ENCODE peak calls at places on chromosome 1, in five cellular contexts. Q is HepG2, Z is sigmoid colon, H is stomach, U is A549. S is an unnamed sample.

GRCh38 chr1:171852273-171852672 is 11.0 kb downstream of the DNM3 start:
- DNase-seq in Q (no peak), Z (no peak), H (no peak), U (no peak), S (no peak)

GRCh38 chr1:177385760-177386698 is 215.3 kb downstream of the BRINP2 start:
- DNase-seq in Q (no peak), Z (no peak), H (no peak), U (no peak), S (no peak)

GRCh38 chr1:204152310-204153044 is 633 bp upstream of the ETNK2 start:
- DNase-seq in Q (no peak), Z (no peak), H (no peak), U (no peak), S (no peak)

GRCh38 chr1:231581859-231582258 is 44.7 kb upstream of the DISC1 start:
- DNase-seq in Q (no peak), Z (no peak), H (no peak), U (no peak), S (no peak)

GRCh38 chr1:38336308-38336707 is 289.7 kb upstream of the POU3F1 start:
- DNase-seq in Q (no peak), Z (no peak), H (no peak), U (no peak), S (no peak)

GRCh38 chr1:61083014-61083798 is 845 bp downstream of the NFIA start:
- DNase-seq in Q (no peak), Z (no peak), H (peak; percentile 26), U (no peak), S (no peak)

GRCh38 chr1:22500476-22500875 is 48.8 kb downstream of the ZBTB40 start:
- DNase-seq in Q (no peak), Z (no peak), H (peak; percentile 43), U (no peak), S (no peak)

GRCh38 chr1:110107867-110108469 is 4.3 kb upstream of the UBL4B start:
- DNase-seq in Q (no peak), Z (no peak), H (no peak), U (no peak), S (no peak)

GRCh38 chr1:97593192-97593591 is 327.6 kb downstream of the DPYD start:
- DNase-seq in Q (no peak), Z (no peak), H (no peak), U (no peak), S (no peak)

GRCh38 chr1:218660678-218661053 is 315.5 kb downstream of the TGFB2 start:
- DNase-seq in Q (no peak), Z (no peak), H (no peak), U (peak; percentile 25), S (no peak)
- H3K4me1 ChIP-seq in Q (no peaks in the 10 kb centered on the region), Z (peaks cover 23% of the 10 kb centered on the region), H (peaks cover 6% of the 10 kb centered on the region), U (peaks cover 78% of the 10 kb centered on the region), S (no peaks in the 10 kb centered on the region)

GRCh38 chr1:116826818-116827606 is 72.8 kb downstream of the CD2 start:
- DNase-seq in Q (peak; percentile 7), Z (no peak), H (no peak), U (no peak), S (no peak)
- TF ChIP-seq EP300 in Q (no peak), Z (no peak), H (no peak), U (no peak), S (no peak)

GRCh38 chr1:245407983-245408382 is 253.2 kb downstream of the KIF26B start:
- DNase-seq in Q (no peak), Z (no peak), H (no peak), U (no peak), S (no peak)
- H3K27ac ChIP-seq in Q (no peak overlapping the region), Z (no peak overlapping the region), H (no peak overlapping the region), U (no peak overlapping the region), S (no peak overlapping the region)

GRCh38 chr1:26740023-26740422 is 44.2 kb downstream of the ARID1A start:
- DNase-seq in Q (no peak), Z (no peak), H (no peak), U (no peak), S (no peak)

GRCh38 chr1:26734501-26735058 is 38.8 kb downstream of the ARID1A start:
- DNase-seq in Q (no peak), Z (no peak), H (no peak), U (no peak), S (no peak)

GRCh38 chr1:26743426-26744059 is 44.2 kb upstream of the PIGV start:
- DNase-seq in Q (no peak), Z (no peak), H (no peak), U (no peak), S (no peak)

GRCh38 chr1:26740958-26741357 is 45.1 kb downstream of the ARID1A start:
- DNase-seq in Q (no peak), Z (no peak), H (no peak), U (no peak), S (no peak)

DNA sequence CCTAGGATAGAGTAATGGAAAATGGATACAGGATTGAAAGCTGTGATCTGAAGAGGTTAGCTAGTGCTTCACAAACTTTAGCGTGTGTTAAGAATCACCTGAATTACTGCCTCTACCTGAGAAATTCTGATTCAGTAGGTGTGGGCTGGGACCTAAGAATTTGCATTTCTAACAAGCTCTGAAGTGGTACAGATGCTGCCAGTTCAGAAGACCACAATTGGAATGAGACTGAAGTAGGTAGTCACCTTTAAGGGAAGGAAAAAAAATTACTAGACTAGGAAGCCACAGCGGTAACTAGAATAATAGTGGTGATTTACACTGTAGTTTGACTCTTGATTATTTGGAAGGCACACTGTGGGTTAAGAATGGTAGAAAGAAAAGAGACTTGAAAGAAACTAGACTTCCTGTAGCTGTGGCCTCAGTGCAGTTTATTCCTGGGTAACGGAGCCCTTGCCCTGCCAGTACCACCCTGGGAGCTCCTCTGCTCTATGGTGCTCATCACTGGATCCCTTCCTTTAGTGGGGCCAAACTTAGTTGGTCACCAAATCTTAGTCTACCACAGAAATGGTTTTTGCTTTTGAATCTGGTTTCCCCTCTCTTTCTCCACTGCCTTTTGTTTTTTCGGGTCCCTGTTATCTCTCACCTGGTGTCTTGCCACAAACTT is 43.6 kb downstream of the ARID1A start:
- DNase-seq in Q (no peak), Z (no peak), H (no peak), U (no peak), S (no peak)
- H3K4me1 ChIP-seq in Q (peaks cover 13% of the 10 kb centered on the region), Z (peaks cover 49% of the 10 kb centered on the region), H (peaks cover 53% of the 10 kb centered on the region), U (peaks cover 6% of the 10 kb centered on the region), S (peaks cover 71% of the 10 kb centered on the region)

GRCh38 chr1:218436346-218436745 is 91.2 kb downstream of the TGFB2 start:
- DNase-seq in Q (no peak), Z (no peak), H (no peak), U (no peak), S (no peak)

GRCh38 chr1:218435528-218435927 is 90.4 kb downstream of the TGFB2 start:
- DNase-seq in Q (peak; percentile 15), Z (no peak), H (no peak), U (no peak), S (no peak)

GRCh38 chr1:218431476-218431875 is 86.3 kb downstream of the TGFB2 start:
- DNase-seq in Q (no peak), Z (no peak), H (no peak), U (no peak), S (no peak)

GRCh38 chr1:218430802-218431201 is 85.7 kb downstream of the TGFB2 start:
- DNase-seq in Q (no peak), Z (no peak), H (no peak), U (no peak), S (no peak)

DNA sequence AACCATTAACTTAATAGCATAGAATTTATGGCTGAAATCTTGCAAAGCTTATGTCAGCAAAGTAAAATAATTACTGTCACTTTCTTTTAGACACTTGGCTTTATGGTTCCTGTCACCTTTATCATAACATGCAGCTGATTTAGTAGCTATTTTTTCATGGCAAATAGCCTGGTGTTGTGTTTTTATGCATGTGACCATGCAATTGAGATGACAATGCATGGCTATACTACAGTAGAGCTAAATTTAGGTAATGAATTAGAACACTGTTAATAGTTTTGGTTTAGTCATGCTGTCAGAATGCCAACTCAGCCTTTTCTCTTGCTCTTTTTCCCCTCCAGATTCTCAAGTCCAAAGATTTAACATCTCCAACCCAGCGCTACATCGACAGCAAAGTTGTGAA is 88.6 kb downstream of the TGFB2 start:
- DNase-seq in Q (no peak), Z (no peak), H (no peak), U (no peak), S (no peak)
- TF ChIP-seq EP300 in Q (no peak), Z (no peak), H (no peak), U (no peak), S (no peak)

DNA sequence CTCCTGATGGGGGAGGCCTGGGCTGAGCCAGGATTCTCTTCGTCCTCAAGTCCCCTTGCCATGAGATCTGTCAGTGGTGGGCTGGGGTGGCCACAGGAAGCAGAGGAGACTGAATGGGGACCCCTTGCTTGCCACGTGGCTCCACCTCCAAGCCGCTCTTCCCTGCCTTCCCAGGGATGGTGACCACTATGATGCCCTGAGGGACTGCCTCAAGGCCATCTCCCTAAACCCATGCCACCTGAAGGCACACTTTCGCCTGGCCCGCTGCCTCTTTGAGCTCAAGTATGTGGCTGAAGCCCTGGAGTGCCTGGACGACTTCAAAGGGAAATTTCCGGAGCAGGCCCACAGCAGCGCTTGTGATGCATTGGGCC is 20.9 kb upstream of the TMEM222 start:
- DNase-seq in Q (no peak), Z (no peak), H (no peak), U (no peak), S (no peak)
- H3K27ac ChIP-seq in Q (no peak overlapping the region), Z (peak overlapping the region; percentile 91), H (peak overlapping the region; percentile 90), U (peak overlapping the region; percentile 38), S (peak overlapping the region; percentile 71)

DNA sequence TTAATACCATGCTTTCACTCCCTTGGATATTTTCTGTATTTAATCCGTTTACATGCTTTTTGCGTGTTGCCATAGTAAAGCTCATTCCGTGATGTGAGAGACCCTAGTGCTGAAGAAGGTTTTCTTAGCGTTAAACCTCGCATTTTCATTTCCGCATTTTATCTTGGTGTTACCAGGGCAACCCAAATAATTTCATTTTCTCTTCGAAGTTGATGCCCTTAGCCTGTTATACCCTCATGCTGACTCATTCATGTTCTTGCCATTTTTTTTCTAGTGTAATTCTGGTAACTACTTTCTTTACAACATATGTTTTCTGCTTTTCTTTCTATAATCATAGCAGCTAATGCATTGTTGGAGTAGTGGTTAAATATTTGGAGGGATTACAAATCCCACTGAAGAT is 37.2 kb downstream of the LRRC8C start:
- DNase-seq in Q (no peak), Z (no peak), H (no peak), U (no peak), S (no peak)
- H3K4me1 ChIP-seq in Q (no peaks in the 10 kb centered on the region), Z (no peaks in the 10 kb centered on the region), H (no peaks in the 10 kb centered on the region), U (peaks cover 40% of the 10 kb centered on the region), S (no peaks in the 10 kb centered on the region)